ENCODE peak calls at places on chromosomes 11 and 22, in four cellular contexts. One of them, this sample, is unnamed.

GRCh38 chr11:1983601-1983961 is 14.1 kb downstream of the H19 start:
- DNase-seq in mesenchymal stem cell: no peak
- DNase-seq in adipocyte: no peak
- DNase-seq in HT-29: no peak
- DNase-seq in this sample: no peak

GRCh38 chr11:44138980-44139379 is 43.5 kb downstream of the EXT2 start:
- DNase-seq in HT-29: no peak
- DNase-seq in adipocyte: no peak
- DNase-seq in mesenchymal stem cell: no peak
- DNase-seq in this sample: no peak

GRCh38 chr11:113006916-113007445 is 45.8 kb downstream of the NCAM1 start:
- DNase-seq in HT-29: no peak
- DNase-seq in mesenchymal stem cell: no peak
- DNase-seq in adipocyte: no peak
- DNase-seq in this sample: no peak

GRCh38 chr22:27952091-27952490 is 33.0 kb upstream of the PITPNB start:
- DNase-seq in adipocyte: peak; percentile 80
- DNase-seq in mesenchymal stem cell: peak; percentile 60
- DNase-seq in HT-29: no peak
- DNase-seq in this sample: no peak

GRCh38 chr22:30572840-30573593 is 1.4 kb downstream of the GAL3ST1 start:
- DNase-seq in adipocyte: no peak
- DNase-seq in mesenchymal stem cell: no peak
- DNase-seq in HT-29: peak; percentile 37
- DNase-seq in this sample: no peak

GRCh38 chr22:41636467-41636866 is 15.4 kb downstream of the XRCC6 start:
- DNase-seq in adipocyte: peak; percentile 39
- DNase-seq in mesenchymal stem cell: no peak
- DNase-seq in HT-29: no peak
- DNase-seq in this sample: no peak

GRCh38 chr22:27218521-27218920 is 561.1 kb downstream of the MIAT start:
- DNase-seq in adipocyte: no peak
- DNase-seq in mesenchymal stem cell: peak; percentile 30
- DNase-seq in HT-29: no peak
- DNase-seq in this sample: no peak

GRCh38 chr11:96464695-96465307 is 75.0 kb downstream of the JRKL start:
- DNase-seq in mesenchymal stem cell: peak; percentile 76
- DNase-seq in adipocyte: peak; percentile 92
- DNase-seq in HT-29: peak; percentile 71
- DNase-seq in this sample: peak; percentile 79

GRCh38 chr11:112655386-112655785 is 305.8 kb upstream of the NCAM1 start:
- DNase-seq in HT-29: no peak
- DNase-seq in adipocyte: no peak
- DNase-seq in mesenchymal stem cell: peak; percentile 18
- DNase-seq in this sample: no peak

GRCh38 chr11:73538381-73538872 is 59.5 kb downstream of the FAM168A start:
- DNase-seq in adipocyte: no peak
- DNase-seq in mesenchymal stem cell: no peak
- DNase-seq in HT-29: no peak
- DNase-seq in this sample: peak; percentile 38

GRCh38 chr11:2549491-2549875 is 104.7 kb downstream of the KCNQ1 start:
- DNase-seq in adipocyte: no peak
- DNase-seq in mesenchymal stem cell: no peak
- DNase-seq in HT-29: no peak
- DNase-seq in this sample: no peak

GRCh38 chr22:31637938-31638618 is 23.9 kb downstream of the PISD start:
- DNase-seq in mesenchymal stem cell: peak; percentile 51
- DNase-seq in adipocyte: no peak
- DNase-seq in HT-29: no peak
- DNase-seq in this sample: no peak

GRCh38 chr11:227824-228223 is 8.3 kb downstream of the SIRT3 start:
- DNase-seq in HT-29: no peak
- DNase-seq in mesenchymal stem cell: no peak
- DNase-seq in adipocyte: no peak
- DNase-seq in this sample: no peak

GRCh38 chr11:15484398-15484797 is 369.7 kb downstream of the INSC start:
- DNase-seq in HT-29: no peak
- DNase-seq in mesenchymal stem cell: no peak
- DNase-seq in adipocyte: no peak
- DNase-seq in this sample: no peak

GRCh38 chr11:118899706-118900360 is 16.1 kb downstream of the CXCR5 start:
- DNase-seq in mesenchymal stem cell: no peak
- DNase-seq in HT-29: no peak
- DNase-seq in adipocyte: no peak
- DNase-seq in this sample: no peak

GRCh38 chr11:103811870-103812509 is 224.4 kb upstream of the DDI1 start:
- DNase-seq in HT-29: no peak
- DNase-seq in adipocyte: no peak
- DNase-seq in mesenchymal stem cell: no peak
- DNase-seq in this sample: no peak

GRCh38 chr11:85694385-85694980 is 8.5 kb upstream of the CCDC89 start:
- DNase-seq in HT-29: peak; percentile 82
- DNase-seq in adipocyte: peak; percentile 75
- DNase-seq in mesenchymal stem cell: peak; percentile 47
- DNase-seq in this sample: peak; percentile 42

This sample was measured in COLO829.